ENCODE peak calls at places on chromosomes 1 and 21, in ten cellular contexts. C is tibial nerve; L is psoas muscle; W is neural progenitor cell; F is SJCRH30; K is CD8-positive, alpha-beta memory T cell; H is PC-9; T is WERI-Rb-1; Z is RWPE2; E is ovary. S is an unnamed sample. For H3K27me3, the result is how much of the 10 kb centered on the place peaks cover.

GRCh38 chr1:151293093-151293492 is 11.0 kb downstream of the ZNF687 start:
- DNase-seq in H (no peak), F (no peak), L (no peak), T (no peak), E (no peak), Z (no peak), K (no peak), W (no peak), C (no peak), S (no peak)

GRCh38 chr1:225655509-225656258 is 2.8 kb upstream of the ENAH start:
- DNase-seq in Z (peak), C (peak), T (no peak), H (peak), W (peak), L (peak), F (peak), E (peak), K (no peak), S (peak)

GRCh38 chr21:31236528-31236927 is 107.5 kb downstream of the TIAM1 start:
- DNase-seq in Z (no peak), W (no peak), L (no peak), K (no peak), H (no peak), C (no peak), F (peak), E (no peak), T (no peak), S (no peak)

GRCh38 chr1:104856091-104856490 is 1106.4 kb downstream of the AMY1C start:
- DNase-seq in Z (no peak), W (no peak), K (no peak), T (no peak), C (no peak), H (no peak), F (no peak), E (no peak), L (no peak), S (no peak)

GRCh38 chr1:243293941-243294722 is 38.3 kb downstream of the SDCCAG8 start:
- DNase-seq in K (no peak), C (no peak), W (peak), F (no peak), T (no peak), Z (no peak), E (no peak), L (no peak), H (no peak), S (no peak)

GRCh38 chr1:43269627-43270375 is at the start of gene TMEM125:
- DNase-seq in H (peak), L (no peak), E (no peak), C (no peak), W (no peak), T (no peak), F (no peak), Z (peak), K (no peak), S (no peak)

GRCh38 chr1:162678439-162678838 is 46.2 kb downstream of the DDR2 start:
- DNase-seq in C (no peak), E (peak), F (no peak), W (no peak), K (no peak), H (peak), Z (no peak), L (no peak), T (no peak), S (no peak)

GRCh38 chr1:6224733-6225132 is 11.0 kb downstream of the ICMT start:
- DNase-seq in E (no peak), F (no peak), K (no peak), H (peak), L (peak), Z (no peak), W (no peak), T (no peak), C (no peak), S (no peak)

GRCh38 chr1:2968471-2968881 is 52.8 kb upstream of the ACTRT2 start:
- DNase-seq in E (no peak), T (no peak), W (no peak), Z (peak), K (no peak), H (no peak), C (no peak), L (no peak), F (no peak), S (no peak)

GRCh38 chr1:115706774-115707425 is 61.6 kb downstream of the CASQ2 start:
- DNase-seq in H (no peak), E (no peak), K (no peak), L (no peak), Z (no peak), F (peak), C (no peak), W (peak), T (no peak), S (peak)

GRCh38 chr1:71312545-71312944 is 231.7 kb upstream of the ZRANB2 start:
- DNase-seq in C (no peak), Z (no peak), K (no peak), T (no peak), W (no peak), F (no peak), E (no peak), L (no peak), H (no peak), S (peak)

GRCh38 chr21:38910390-38911008 is 104.8 kb downstream of the ETS2 start:
- DNase-seq in E (no peak), F (no peak), W (no peak), K (no peak), T (no peak), H (peak), Z (no peak), L (no peak), C (no peak), S (no peak)

GRCh38 chr1:66695121-66695520 is 57.1 kb upstream of the DYNLT5 start:
- DNase-seq in E (no peak), L (no peak), C (no peak), H (no peak), K (no peak), T (no peak), Z (no peak), W (peak), F (no peak), S (no peak)

GRCh38 chr1:37474697-37475379 is 458 bp downstream of the ZC3H12A start:
- DNase-seq in Z (no peak), K (no peak), H (no peak), F (peak), C (no peak), L (peak), T (no peak), W (no peak), E (peak), S (no peak)

GRCh38 chr1:44251989-44252625 is 38.8 kb downstream of the DMAP1 start:
- DNase-seq in T (peak), Z (no peak), K (no peak), L (no peak), F (no peak), W (no peak), E (no peak), C (no peak), H (no peak), S (no peak)

GRCh38 chr21:16842716-16843115 is 670.1 kb upstream of the CXADR start:
- DNase-seq in W (no peak), C (no peak), K (no peak), Z (no peak), H (no peak), T (no peak), L (no peak), E (no peak), F (no peak), S (no peak)

GRCh38 chr1:22812993-22813790 is 102.6 kb downstream of the EPHB2 start:
- DNase-seq in C (no peak), H (no peak), W (no peak), F (no peak), E (no peak), Z (no peak), K (no peak), T (no peak), L (peak), S (no peak)

GRCh38 chr1:206727981-206728380 is 42.6 kb upstream of the IL19 start:
- DNase-seq in T (no peak), L (no peak), F (no peak), K (no peak), E (no peak), C (no peak), H (no peak), W (no peak), Z (no peak), S (no peak)

GRCh38 chr1:147598631-147599361 is 57.5 kb downstream of the BCL9 start:
- DNase-seq in E (peak), F (peak), K (peak), Z (no peak), W (peak), H (peak), T (peak), C (no peak), L (peak), S (peak)

GRCh38 chr21:34200288-34200905 is 127.0 kb downstream of the MRPS6 start:
- DNase-seq in H (no peak), W (no peak), C (no peak), E (no peak), T (no peak), F (no peak), K (no peak), L (peak), Z (no peak), S (no peak)

GRCh38 chr1:245288796-245289195 is 134.0 kb downstream of the KIF26B start:
- DNase-seq in E (no peak), K (no peak), W (no peak), L (no peak), Z (no peak), H (no peak), F (peak), C (no peak), T (no peak), S (no peak)

GRCh38 chr21:14737922-14738321 is 191.8 kb upstream of the SAMSN1 start:
- DNase-seq in Z (no peak), C (no peak), K (peak), W (peak), T (peak), H (peak), L (no peak), E (no peak), F (peak), S (peak)

GRCh38 chr1:193338194-193338593 is 151.8 kb upstream of the B3GALT2 start:
- DNase-seq in F (no peak), H (no peak), L (no peak), T (no peak), Z (no peak), K (no peak), W (no peak), E (no peak), C (no peak), S (peak)

GRCh38 chr21:43331962-43332458 is 94.9 kb downstream of the SIK1 start:
- DNase-seq in W (no peak), E (peak), H (peak), T (no peak), Z (no peak), L (peak), C (no peak), F (peak), K (no peak), S (no peak)

GRCh38 chr21:44542716-44543115 is 2.7 kb upstream of the KRTAP10-1 start:
- DNase-seq in H (no peak), E (no peak), K (no peak), L (no peak), T (no peak), Z (no peak), C (no peak), W (no peak), F (no peak), S (no peak)

GRCh38 chr1:185965870-185966269 is 231.7 kb downstream of the HMCN1 start:
- DNase-seq in W (no peak), K (no peak), H (no peak), F (no peak), E (no peak), C (no peak), L (no peak), T (no peak), Z (no peak), S (no peak)

GRCh38 chr1:204267191-204267601 is 53.4 kb upstream of the GOLT1A start:
- DNase-seq in E (no peak), F (no peak), Z (no peak), W (no peak), T (no peak), C (no peak), K (no peak), L (no peak), H (no peak), S (no peak)

GRCh38 chr1:170664828-170665617 is 1.1 kb downstream of the PRRX1 start:
- DNase-seq in L (peak), Z (no peak), T (peak), H (no peak), K (no peak), F (peak), E (peak), W (peak), C (no peak), S (no peak)
- H3K27me3 ChIP-seq in L (under half), Z (half or more), T (under half), H (under half), K (under half), F (under half), E (under half), W (half or more), C (under half), S (under half)

DNA sequence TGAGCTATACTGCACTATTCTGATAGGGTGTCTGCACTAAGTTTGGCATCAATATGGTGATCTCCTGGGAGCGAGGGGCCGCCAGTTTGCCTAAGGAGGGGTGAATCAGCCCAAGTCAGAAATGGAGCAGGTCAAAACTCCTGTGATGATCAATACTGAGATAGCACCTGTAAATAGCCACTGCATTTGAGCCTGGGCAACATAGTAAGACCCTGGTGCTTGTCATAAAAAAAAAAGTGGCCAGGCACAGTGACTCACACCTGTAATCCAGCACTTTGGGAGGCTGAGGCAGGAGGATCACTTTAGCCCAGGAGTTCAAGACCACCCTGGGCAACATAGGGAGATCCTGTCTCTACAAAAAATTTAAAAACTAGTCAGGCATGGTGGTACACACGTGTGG is 11.6 kb upstream of the ZDHHC18 start:
- DNase-seq in F (no peak), T (no peak), K (no peak), Z (no peak), E (no peak), H (no peak), W (no peak), C (no peak), L (no peak), S (no peak)
- H3K27me3 ChIP-seq in F (under half), T (under half), K (under half), Z (under half), E (under half), H (under half), W (under half), C (under half), L (under half), S (under half)

GRCh38 chr21:39951183-39952101 is 84.2 kb downstream of the PCP4 start:
- DNase-seq in W (peak), L (no peak), T (no peak), Z (no peak), H (no peak), E (no peak), C (no peak), K (no peak), F (no peak), S (no peak)

GRCh38 chr21:39954570-39954969 is 87.3 kb downstream of the PCP4 start:
- DNase-seq in W (no peak), L (no peak), F (no peak), T (no peak), K (no peak), C (no peak), H (no peak), E (no peak), Z (no peak), S (peak)

GRCh38 chr21:39955326-39955725 is 88.1 kb downstream of the PCP4 start:
- DNase-seq in F (no peak), C (no peak), K (no peak), H (no peak), E (no peak), L (no peak), T (no peak), Z (no peak), W (no peak), S (peak)

GRCh38 chr21:39956586-39956985 is 89.3 kb downstream of the PCP4 start:
- DNase-seq in Z (no peak), T (no peak), C (no peak), L (no peak), F (no peak), W (no peak), H (no peak), K (no peak), E (no peak), S (peak)

GRCh38 chr21:39952265-39952664 is 85.0 kb downstream of the PCP4 start:
- DNase-seq in Z (no peak), F (no peak), H (no peak), C (no peak), L (no peak), T (no peak), W (peak), K (no peak), E (no peak), S (no peak)
- H3K27me3 ChIP-seq in Z (under half), F (under half), H (under half), C (under half), L (under half), T (under half), W (under half), K (under half), E (under half), S (under half)

DNA sequence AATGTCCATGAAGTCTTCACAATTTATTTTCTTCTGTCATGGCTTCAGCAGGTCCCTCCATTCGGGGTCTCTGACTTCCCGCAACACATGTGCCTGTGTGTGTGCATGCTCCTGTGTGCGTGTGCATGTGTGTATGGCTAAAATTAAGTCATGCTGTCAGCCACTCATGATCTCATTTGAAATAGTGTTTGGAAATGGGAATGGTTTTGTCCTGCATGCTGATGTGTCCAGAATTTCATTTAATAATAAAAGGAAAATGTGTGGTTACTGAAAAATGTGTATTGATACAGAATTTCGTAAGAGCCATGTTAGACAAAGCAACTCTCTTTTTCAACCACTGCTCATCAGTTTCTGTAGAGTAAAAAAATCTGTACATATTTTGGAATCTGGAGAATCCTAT is 123.8 kb upstream of the PRDX6 start:
- DNase-seq in H (no peak), Z (no peak), E (no peak), C (no peak), L (no peak), K (no peak), T (no peak), W (no peak), F (no peak), S (no peak)
- H3K27me3 ChIP-seq in H (under half), Z (under half), E (under half), C (under half), L (under half), K (under half), T (under half), W (under half), F (under half), S (under half)

GRCh38 chr1:197905699-197906351 is 3.4 kb downstream of the C1orf53 start:
- DNase-seq in H (no peak), F (no peak), Z (no peak), W (no peak), C (no peak), E (no peak), L (no peak), T (no peak), K (no peak), S (no peak)
- H3K27me3 ChIP-seq in H (under half), F (under half), Z (under half), W (half or more), C (under half), E (under half), L (under half), T (under half), K (half or more), S (under half)